ENCODE peak calls at places on chromosomes 16 and 17, in eight cellular contexts. V is heart right ventricle; U is substantia nigra; F is mucosa of gallbladder; S is activated CD8-positive, alpha-beta memory T cell treated with anti-CD3 and anti-CD28 coated beads, Interleukin-2, amount 10 ng/mL, durations not matched to agents 7 days and 5 days; Z is Peyer's patch; T is HT-29; Q is cortex of kidney. K is an unnamed sample.

GRCh38 chr17:48052956-48053757 is 5.0 kb downstream of the NFE2L1 start:
- DNase-seq in V (peak; percentile 82), U (peak; percentile 15), F (peak; percentile 33), T (peak; percentile 39), S (no peak), Q (no peak), Z (no peak), K (peak; percentile 80)

GRCh38 chr17:39194089-39194984 is 3.1 kb downstream of the CACNB1 start:
- DNase-seq in F (no peak), T (peak; percentile 23), S (no peak), Q (no peak), V (peak; percentile 61), U (peak; percentile 42), Z (no peak), K (peak; percentile 62)

GRCh38 chr16:81544261-81544660 is 99.7 kb downstream of the CMIP start:
- DNase-seq in F (no peak), S (no peak), Q (no peak), T (no peak), U (no peak), Z (no peak), V (no peak), K (no peak)

GRCh38 chr17:50255766-50256480 is 18.3 kb upstream of the TMEM92 start:
- DNase-seq in F (no peak), V (no peak), Q (no peak), S (no peak), U (no peak), Z (no peak), T (no peak), K (no peak)

GRCh38 chr16:56617212-56618085 is 8.1 kb upstream of the MT1E start:
- DNase-seq in Z (peak; percentile 86), Q (no peak), F (peak; percentile 67), U (no peak), S (peak; percentile 78), T (no peak), V (peak; percentile 87), K (peak; percentile 31)

GRCh38 chr17:78144736-78145641 is 1.2 kb upstream of the C17orf99 start:
- DNase-seq in Q (no peak), T (peak; percentile 79), Z (no peak), S (no peak), F (peak; percentile 53), V (peak; percentile 64), U (peak; percentile 37), K (no peak)

GRCh38 chr17:2025220-2025621 is at the start of gene RTN4RL1:
- DNase-seq in F (peak; percentile 74), S (peak; percentile 77), V (peak; percentile 76), Z (peak; percentile 60), U (no peak), Q (no peak), T (no peak), K (no peak)

GRCh38 chr16:67805718-67806427 is 487 bp downstream of the RANBP10 start:
- DNase-seq in Q (no peak), Z (no peak), V (no peak), S (no peak), T (peak; percentile 37), F (no peak), U (no peak), K (no peak)

GRCh38 chr16:84233748-84234147 is 6.1 kb downstream of the KCNG4 start:
- DNase-seq in T (no peak), S (no peak), Q (no peak), U (no peak), V (no peak), Z (no peak), F (no peak), K (no peak)

GRCh38 chr17:3683054-3683511 is 12.9 kb downstream of the P2RX5 start:
- DNase-seq in Z (no peak), V (no peak), Q (no peak), F (no peak), T (peak; percentile 36), S (peak; percentile 74), U (no peak), K (no peak)

GRCh38 chr17:37039269-37039668 is 90.5 kb downstream of the AATF start:
- DNase-seq in Z (no peak), U (no peak), V (no peak), S (no peak), F (no peak), T (no peak), Q (no peak), K (no peak)

GRCh38 chr17:55496094-55496881 is 15.0 kb downstream of the SMIM36 start:
- DNase-seq in Q (no peak), F (peak; percentile 54), U (no peak), Z (peak; percentile 50), V (no peak), T (no peak), S (no peak), K (peak; percentile 37)

GRCh38 chr17:80939151-80940145 is 52.2 kb upstream of the CHMP6 start:
- DNase-seq in Q (no peak), S (no peak), T (no peak), F (no peak), U (no peak), V (no peak), Z (no peak), K (no peak)

GRCh38 chr17:28911411-28912045 is 8.6 kb upstream of the DHRS13 start:
- DNase-seq in U (no peak), T (no peak), Z (no peak), S (no peak), Q (no peak), F (no peak), V (no peak), K (no peak)

GRCh38 chr17:45144199-45145034 is 3.9 kb upstream of the HEXIM1 start:
- DNase-seq in F (no peak), U (no peak), V (peak; percentile 73), Z (peak; percentile 78), Q (no peak), S (no peak), T (no peak), K (no peak)

GRCh38 chr16:14071576-14072271 is 605 bp downstream of the MRTFB start:
- DNase-seq in S (peak; percentile 45), U (no peak), Z (no peak), Q (no peak), F (peak; percentile 26), V (no peak), T (peak; percentile 2), K (no peak)

GRCh38 chr17:3043737-3044365 is 19.6 kb downstream of the OR1D5 start:
- DNase-seq in V (no peak), S (no peak), U (no peak), T (no peak), Z (peak; percentile 37), Q (no peak), F (no peak), K (no peak)

GRCh38 chr16:86622700-86623615 is 44.6 kb downstream of the FOXL1 start:
- DNase-seq in V (no peak), Z (no peak), U (no peak), Q (no peak), F (no peak), T (no peak), S (no peak), K (no peak)

GRCh38 chr16:67843343-67843765 is 1.2 kb downstream of the THAP11 start:
- DNase-seq in Q (no peak), V (no peak), Z (peak; percentile 54), F (no peak), S (no peak), U (no peak), T (no peak), K (no peak)

GRCh38 chr16:30006095-30006473 is 4.7 kb downstream of the DOC2A start:
- DNase-seq in Q (no peak), V (no peak), U (no peak), S (no peak), T (no peak), Z (no peak), F (no peak), K (no peak)

GRCh38 chr17:82536220-82537201 is 17.0 kb downstream of the FOXK2 start:
- DNase-seq in Q (no peak), V (peak; percentile 24), F (no peak), U (no peak), S (no peak), T (no peak), Z (no peak), K (no peak)

GRCh38 chr17:32349503-32349853 is 479 bp upstream of the ZNF207 start:
- DNase-seq in U (no peak), V (no peak), Q (no peak), T (no peak), Z (no peak), S (peak; percentile 48), F (no peak), K (peak; percentile 50)

GRCh38 chr16:71895679-71896385 is 501 bp downstream of the IST1 start:
- DNase-seq in Z (peak; percentile 66), Q (no peak), T (peak; percentile 45), F (peak; percentile 24), V (peak; percentile 50), U (no peak), S (peak; percentile 57), K (no peak)

GRCh38 chr16:74771656-74772315 is 2.8 kb downstream of the FA2H start:
- DNase-seq in Z (no peak), V (no peak), Q (no peak), S (no peak), T (no peak), F (no peak), U (no peak), K (no peak)

GRCh38 chr17:42112552-42113176 is at the start of gene DHX58:
- DNase-seq in S (peak; percentile 92), Z (no peak), F (peak; percentile 79), U (peak; percentile 16), Q (no peak), T (peak; percentile 76), V (peak; percentile 56), K (peak; percentile 75)

GRCh38 chr16:86512860-86513470 is 2.6 kb downstream of the FOXF1 start:
- DNase-seq in Z (no peak), U (no peak), V (no peak), Q (no peak), T (no peak), F (no peak), S (no peak), K (no peak)

GRCh38 chr16:55703003-55704001 is 47.5 kb downstream of the SLC6A2 start:
- DNase-seq in T (peak; percentile 64), S (peak; percentile 50), Z (no peak), V (no peak), U (no peak), F (peak; percentile 47), Q (no peak), K (peak; percentile 86)

GRCh38 chr17:47267354-47267828 is 13.8 kb downstream of the ITGB3 start:
- DNase-seq in Q (no peak), Z (no peak), V (no peak), F (no peak), S (no peak), U (no peak), T (no peak), K (no peak)

GRCh38 chr16:16143038-16143763 is 80.1 kb downstream of the ABCC6 start:
- DNase-seq in V (no peak), S (peak; percentile 49), Z (no peak), T (no peak), F (no peak), Q (no peak), U (no peak), K (no peak)

GRCh38 chr16:27617678-27618077 is 67.7 kb downstream of the KATNIP start:
- DNase-seq in Z (no peak), F (no peak), V (no peak), Q (no peak), U (no peak), S (no peak), T (no peak), K (no peak)

GRCh38 chr17:79847698-79848369 is 8.6 kb upstream of the CBX4 start:
- DNase-seq in U (no peak), V (no peak), Q (no peak), S (no peak), T (no peak), Z (peak; percentile 41), F (no peak), K (no peak)

GRCh38 chr16:30473231-30474061 is 904 bp downstream of the ITGAL start:
- DNase-seq in U (no peak), F (no peak), V (peak; percentile 15), Z (no peak), T (no peak), S (peak; percentile 76), Q (no peak), K (no peak)

GRCh38 chr17:53757559-53757958 is 65.2 kb upstream of the KIF2B start:
- DNase-seq in V (no peak), T (no peak), F (no peak), Q (no peak), U (no peak), S (no peak), Z (no peak), K (no peak)

GRCh38 chr17:42270596-42270995 is 5.6 kb downstream of the STAT5B start:
- DNase-seq in Z (no peak), U (no peak), T (no peak), F (no peak), V (no peak), S (no peak), Q (no peak), K (no peak)

K was measured in pons.